ENCODE peak calls at places on chromosomes 16 and 17, in ten cellular contexts. A is activated T-helper 1 cell treated with Interleukin-2 at 50 U/mL for 16 hours; L is adipocyte; I is GM19239; P is activated T-helper 2 cell treated with anti-CD3 and anti-CD28 coated beads, Interferon-gamma antibody, Interleukin-2, Interleukin-4, amounts not matched to agents 10 μg/mL and 5 μg/mL and 100 μg/mL, durations not matched to agents 14 hours and 24 hours and 36 hours; T is SW 1271; Y is NCI-H1417; O is skeletal muscle cell; E is CD8-positive, alpha-beta memory T cell; N is stimulated activated CD8-positive, alpha-beta memory T cell treated with anti-CD3 and anti-CD28 coated beads, Interleukin-7, amount 100 ng/mL, for 1 hour. V is an unnamed sample.

GRCh38 chr17:27319536-27320221 is 25.8 kb downstream of the WSB1 start:
- DNase-seq in E (no peak), L (peak; percentile 54), Y (no peak), A (no peak), I (no peak), P (no peak), O (peak; percentile 28), T (no peak), N (no peak), V (peak; percentile 89)

GRCh38 chr17:75277664-75278071 is 6.6 kb upstream of the MIF4GD start:
- DNase-seq in T (no peak), A (no peak), P (no peak), E (no peak), Y (no peak), N (no peak), I (no peak), O (no peak), L (peak; percentile 86), V (no peak)

GRCh38 chr17:28693866-28694265 is 17.8 kb downstream of the PROCA1 start:
- DNase-seq in A (no peak), I (no peak), N (no peak), Y (no peak), T (no peak), L (no peak), E (no peak), P (no peak), O (no peak), V (no peak)

GRCh38 chr17:68694791-68695485 is 93.8 kb upstream of the FAM20A start:
- DNase-seq in E (no peak), Y (no peak), T (no peak), A (no peak), P (no peak), L (no peak), N (no peak), I (no peak), O (peak; percentile 53), V (no peak)

GRCh38 chr17:27523712-27524111 is 67.5 kb downstream of the KSR1 start:
- DNase-seq in O (no peak), P (no peak), T (no peak), L (no peak), Y (no peak), I (no peak), E (no peak), A (no peak), N (no peak), V (no peak)

GRCh38 chr16:81826523-81826922 is 47.4 kb downstream of the PLCG2 start:
- DNase-seq in L (no peak), P (no peak), Y (no peak), I (no peak), N (no peak), T (no peak), E (no peak), A (no peak), O (no peak), V (no peak)

GRCh38 chr17:35865412-35866355 is 3.0 kb downstream of the HEATR9 start:
- DNase-seq in Y (no peak), T (no peak), P (no peak), L (peak; percentile 56), A (no peak), I (no peak), O (no peak), E (no peak), N (no peak), V (no peak)

GRCh38 chr16:23129686-23130085 is 19.6 kb downstream of the USP31 start:
- DNase-seq in L (no peak), P (no peak), E (no peak), I (no peak), A (no peak), T (no peak), Y (no peak), N (no peak), O (no peak), V (no peak)

GRCh38 chr17:73126716-73127473 is 34.4 kb upstream of the SLC39A11 start:
- DNase-seq in L (no peak), A (no peak), Y (no peak), E (no peak), N (no peak), O (no peak), I (no peak), P (no peak), T (no peak), V (no peak)

GRCh38 chr17:83192161-83192788 is 112.9 kb downstream of the METRNL start:
- DNase-seq in T (no peak), E (no peak), P (peak; percentile 8), N (no peak), I (no peak), L (peak; percentile 55), Y (no peak), A (no peak), O (no peak), V (no peak)

GRCh38 chr16:21683184-21683583 is 19.4 kb downstream of the OTOA start:
- DNase-seq in N (no peak), O (no peak), Y (no peak), P (no peak), E (no peak), A (no peak), I (no peak), L (no peak), T (no peak), V (no peak)

GRCh38 chr17:65078441-65079160 is 22.1 kb upstream of the GNA13 start:
- DNase-seq in P (no peak), T (no peak), I (no peak), L (peak; percentile 52), O (no peak), Y (no peak), A (no peak), N (no peak), E (no peak), V (no peak)

GRCh38 chr16:15031179-15031578 is 24.7 kb downstream of the NTAN1 start:
- DNase-seq in T (no peak), I (no peak), A (no peak), E (no peak), O (no peak), P (no peak), N (no peak), L (no peak), Y (no peak), V (no peak)

GRCh38 chr16:14284930-14285541 is 213.9 kb downstream of the MRTFB start:
- DNase-seq in A (no peak), I (no peak), Y (peak; percentile 90), P (no peak), T (peak; percentile 68), O (peak; percentile 23), L (no peak), N (no peak), E (no peak), V (no peak)

GRCh38 chr16:6684076-6684673 is 648.5 kb upstream of the RBFOX1 start:
- DNase-seq in O (no peak), P (no peak), I (no peak), Y (peak; percentile 6), E (no peak), N (no peak), L (peak; percentile 21), T (peak; percentile 10), A (no peak), V (no peak)

V was measured in cerebellar nuclear complex.